ENCODE peak calls at places on chromosomes 3 and 15, in four cellular contexts. M, Y, J and S are unnamed samples.

GRCh38 chr3:187041362-187042061 is 97.8 kb downstream of the RPL39L start:
- DNase-seq in M (no peak), J (peak), Y (no peak), S (no peak)

GRCh38 chr3:51642462-51642861 is 28.6 kb upstream of the TEX264 start:
- DNase-seq in J (no peak), Y (no peak), M (no peak), S (no peak)

GRCh38 chr15:57932348-57932747 is 133.2 kb downstream of the ALDH1A2 start:
- DNase-seq in J (no peak), Y (no peak), M (no peak), S (no peak)

GRCh38 chr3:30293621-30294240 is 312.7 kb upstream of the TGFBR2 start:
- DNase-seq in Y (no peak), M (no peak), J (no peak), S (no peak)

GRCh38 chr15:22850055-22850454 is 11.6 kb downstream of the NIPA2 start:
- DNase-seq in J (no peak), Y (no peak), M (no peak), S (no peak)

GRCh38 chr3:13866406-13866965 is 13.4 kb downstream of the WNT7A start:
- DNase-seq in J (no peak), Y (no peak), M (no peak), S (no peak)

GRCh38 chr3:29465836-29466235 is 185.0 kb downstream of the RBMS3 start:
- DNase-seq in M (no peak), Y (no peak), J (no peak), S (no peak)

GRCh38 chr3:33117461-33117860 is 3.6 kb downstream of the CRTAP start:
- DNase-seq in M (no peak), Y (no peak), J (no peak), S (no peak)

GRCh38 chr15:74200871-74201419 is 1.6 kb downstream of the STRA6 start:
- DNase-seq in Y (no peak), M (peak), J (no peak), S (no peak)

GRCh38 chr3:156539802-156540201 is 15.1 kb downstream of the SSR3 start:
- DNase-seq in Y (no peak), M (no peak), J (no peak), S (no peak)

GRCh38 chr15:83012038-83012490 is 625 bp upstream of the C15orf40 start:
- DNase-seq in M (no peak), Y (no peak), J (no peak), S (no peak)

GRCh38 chr3:197023241-197023997 is 6.2 kb downstream of the MELTF start:
- DNase-seq in M (no peak), Y (no peak), J (no peak), S (peak)

GRCh38 chr3:88189361-88189810 is 39.6 kb downstream of the C3orf38 start:
- DNase-seq in J (peak), M (no peak), Y (no peak), S (peak)

GRCh38 chr3:74351213-74351612 is 263.2 kb downstream of the CNTN3 start:
- DNase-seq in M (no peak), Y (no peak), J (no peak), S (no peak)

GRCh38 chr3:197465996-197466549 is 89.7 kb downstream of the BDH1 start:
- DNase-seq in Y (no peak), M (no peak), J (peak), S (no peak)

GRCh38 chr3:25508433-25508832 is 80.4 kb downstream of the RARB start:
- DNase-seq in J (no peak), M (no peak), Y (no peak), S (no peak)

GRCh38 chr3:44326515-44326914 is 12.1 kb upstream of the TCAIM start:
- DNase-seq in J (no peak), Y (no peak), M (no peak), S (no peak)

GRCh38 chr3:123028233-123028828 is 768 bp upstream of the SEMA5B start:
- DNase-seq in J (peak), Y (peak), M (peak), S (peak)

GRCh38 chr3:111538687-111539086 is 3.3 kb upstream of the CD96 start:
- DNase-seq in J (peak), Y (no peak), M (no peak), S (no peak)

GRCh38 chr3:196197524-196197923 is 13.7 kb downstream of the ZDHHC19 start:
- DNase-seq in J (no peak), Y (no peak), M (no peak), S (no peak)

GRCh38 chr3:58249358-58250092 is 11.9 kb downstream of the ABHD6 start:
- DNase-seq in J (peak), M (no peak), Y (peak), S (no peak)

GRCh38 chr3:143951351-143951971 is 20.2 kb upstream of the DIPK2A start:
- DNase-seq in Y (peak), M (no peak), J (peak), S (no peak)

GRCh38 chr15:68407141-68407885 is 24.6 kb downstream of the ITGA11 start:
- DNase-seq in M (peak), Y (no peak), J (no peak), S (no peak)

GRCh38 chr3:183912895-183913579 is 28.4 kb upstream of the PARL start:
- DNase-seq in M (no peak), Y (peak), J (peak), S (no peak)

DNA sequence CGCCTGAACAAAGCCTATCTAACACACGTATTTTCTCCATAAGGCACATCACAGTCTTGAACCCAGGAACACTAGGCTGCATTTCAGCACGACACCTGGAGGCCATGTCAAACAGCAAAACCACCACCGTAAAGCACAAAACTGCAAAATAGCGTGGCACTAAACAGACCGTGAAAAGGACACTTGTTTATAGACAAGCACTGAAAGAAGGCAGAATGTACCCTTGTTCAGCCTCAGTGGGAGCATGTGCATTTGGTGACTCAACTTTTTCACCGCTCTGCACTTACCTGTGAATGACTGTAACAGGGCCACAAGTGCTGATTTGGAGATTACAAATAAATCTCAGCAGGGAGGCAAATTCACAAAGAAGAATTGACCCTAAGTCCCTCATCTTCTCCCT is 80.8 kb downstream of the ISG20 start:
- DNase-seq in Y (no peak), J (no peak), M (no peak), S (no peak)
- TF ChIP-seq CTCF in Y (no peak), J (no peak), M (no peak), S (no peak)

DNA sequence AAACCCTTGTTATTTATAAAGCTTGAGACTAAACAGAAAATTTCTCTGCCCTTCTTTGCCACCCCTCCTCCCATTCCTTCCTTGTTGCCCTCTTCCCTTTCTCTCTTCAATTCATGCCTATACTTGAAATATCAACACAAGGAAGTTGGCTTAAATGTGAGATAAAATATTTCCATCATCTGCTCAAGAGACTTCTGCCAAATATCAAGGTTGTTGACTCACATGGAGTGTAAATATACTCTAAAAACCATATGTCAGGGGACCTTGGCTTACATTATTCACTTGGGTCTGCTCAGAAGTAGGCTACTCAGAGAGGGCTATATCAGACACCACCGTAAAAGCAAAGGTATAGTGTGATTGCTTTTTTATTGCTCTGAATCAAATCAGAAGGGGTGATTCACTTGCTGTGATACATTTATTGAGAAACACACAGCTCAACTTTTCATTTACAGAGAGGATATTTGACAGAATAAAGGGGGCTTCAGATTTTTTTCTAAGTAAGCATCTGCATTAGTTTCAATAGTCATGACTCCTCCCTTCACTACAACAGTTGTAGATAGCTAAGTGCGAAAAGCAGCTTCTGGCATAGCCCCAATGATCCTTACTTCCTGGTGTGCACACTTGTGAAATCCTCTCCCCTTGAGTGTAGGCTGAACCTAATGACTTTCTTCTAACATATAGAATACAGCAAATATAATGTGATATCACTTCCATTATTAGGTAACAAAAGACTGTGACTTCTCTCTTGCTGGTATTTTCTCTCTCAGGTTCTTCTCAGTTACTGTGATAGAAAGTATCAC is 386.2 kb downstream of the EFHB start:
- DNase-seq in Y (no peak), J (no peak), M (no peak), S (no peak)
- H3K4me3 ChIP-seq in Y (no peak), J (no peak), M (no peak), S (no peak)

DNA sequence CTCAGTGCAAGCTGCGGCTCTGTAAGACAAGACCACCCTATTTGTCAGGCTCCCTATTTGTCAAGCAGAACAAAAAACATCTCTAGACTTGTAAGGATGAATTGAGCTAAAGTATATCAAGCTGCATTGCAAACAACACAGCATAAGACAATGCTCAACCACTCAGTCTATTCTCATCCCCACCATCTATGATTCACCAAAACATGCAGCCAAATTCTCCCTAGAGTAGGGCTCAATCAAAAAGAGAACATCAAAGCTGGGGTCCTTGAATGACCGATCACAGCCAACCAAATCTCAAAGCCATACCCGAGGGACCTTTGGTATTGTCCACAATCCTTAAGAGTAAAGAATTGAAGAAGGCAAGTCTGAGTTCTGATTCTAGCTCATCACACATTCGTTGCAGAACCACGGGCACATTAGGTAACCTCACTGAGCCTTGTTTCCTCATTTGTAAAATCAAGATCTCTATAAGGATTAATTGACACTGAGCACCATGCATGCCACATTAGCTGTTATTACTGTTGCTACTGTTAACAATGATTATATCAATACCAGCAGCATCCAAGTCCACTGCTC is 31.2 kb downstream of the RFTN1 start:
- DNase-seq in Y (no peak), J (no peak), M (no peak), S (no peak)
- TF ChIP-seq CTCF in Y (no peak), J (no peak), M (no peak), S (no peak)

DNA sequence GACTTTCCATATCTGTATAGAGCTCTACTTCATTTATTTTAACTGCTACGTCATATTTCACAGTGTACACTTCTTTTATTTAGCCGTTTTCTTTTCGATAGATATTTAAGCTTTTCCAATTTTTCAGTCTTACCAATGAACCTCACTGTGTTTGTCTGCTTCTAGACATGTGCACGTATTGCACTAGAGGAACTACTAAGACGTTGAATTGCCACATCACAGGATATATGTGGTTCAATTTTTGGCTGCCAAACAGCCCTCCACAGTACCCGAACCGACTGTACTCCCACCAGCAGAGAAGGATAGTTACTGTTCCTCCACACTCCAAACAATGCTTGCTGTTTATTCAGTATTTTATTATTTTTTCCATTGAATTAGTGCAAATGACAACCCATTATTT is 2.0 kb downstream of the NR1I2 start:
- DNase-seq in M (no peak), J (no peak), Y (no peak), S (no peak)
- H3K4me3 ChIP-seq in M (no peak), J (no peak), Y (no peak), S (no peak)

GRCh38 chr3:64030741-64031140 is 7.4 kb upstream of the PSMD6 start:
- DNase-seq in M (peak), J (peak), Y (peak), S (peak)
- TF ChIP-seq CTCF in M (peak), J (peak), Y (peak), S (peak)